ENCODE peak calls at places on chromosomes 5 and 9, in four cellular contexts. L, O, S and V are unnamed samples.
A peak's percentile ranks its signal among the peaks of the same experiment; 100 is the strongest.

GRCh38 chr5:62596691-62597090 is 18.1 kb downstream of the LRRC70 start:
- DNase-seq in L (no peak), O (no peak), S (no peak), V (no peak)

GRCh38 chr9:18359335-18359734 is 114.6 kb upstream of the ADAMTSL1 start:
- DNase-seq in L (no peak), O (no peak), S (no peak), V (no peak)

GRCh38 chr5:167916261-167916660 is 375.2 kb upstream of the WWC1 start:
- DNase-seq in L (no peak), O (no peak), S (no peak), V (no peak)

GRCh38 chr5:1180096-1180495 is 21.3 kb upstream of the SLC6A19 start:
- DNase-seq in L (no peak), O (no peak), S (no peak), V (peak; percentile 79)

GRCh38 chr5:143933434-143933833 is 121.5 kb downstream of the HMHB1 start:
- DNase-seq in L (no peak), O (no peak), S (no peak), V (no peak)

GRCh38 chr5:178765753-178766300 is 35.4 kb upstream of the ZNF354A start:
- DNase-seq in L (no peak), O (peak; percentile 21), S (no peak), V (no peak)

GRCh38 chr9:131585375-131585774 is 40.1 kb downstream of the PRRT1B start:
- DNase-seq in L (no peak), O (no peak), S (no peak), V (no peak)

GRCh38 chr5:35857606-35858205 is 1.0 kb downstream of the IL7R start:
- DNase-seq in L (no peak), O (no peak), S (no peak), V (no peak)

GRCh38 chr9:137534256-137535119 is 15.7 kb downstream of the PNPLA7 start:
- DNase-seq in L (no peak), O (no peak), S (peak; percentile 59), V (no peak)

GRCh38 chr9:37030591-37030939 is 3.5 kb downstream of the PAX5 start:
- DNase-seq in L (no peak), O (no peak), S (no peak), V (no peak)

GRCh38 chr5:158436271-158437065 is 577.5 kb upstream of the CLINT1 start:
- DNase-seq in L (no peak), O (no peak), S (no peak), V (no peak)

GRCh38 chr5:1808466-1808865 is 7.3 kb downstream of the NDUFS6 start:
- DNase-seq in L (no peak), O (no peak), S (no peak), V (no peak)

GRCh38 chr5:132427285-132428146 is 58.0 kb downstream of the SLC22A5 start:
- DNase-seq in L (no peak), O (no peak), S (no peak), V (peak; percentile 80)

GRCh38 chr9:127216210-127216887 is 48.2 kb upstream of the GARNL3 start:
- DNase-seq in L (no peak), O (no peak), S (no peak), V (no peak)

GRCh38 chr5:113320160-113320816 is 114.5 kb downstream of the TSSK1B start:
- DNase-seq in L (no peak), O (no peak), S (no peak), V (no peak)

DNA sequence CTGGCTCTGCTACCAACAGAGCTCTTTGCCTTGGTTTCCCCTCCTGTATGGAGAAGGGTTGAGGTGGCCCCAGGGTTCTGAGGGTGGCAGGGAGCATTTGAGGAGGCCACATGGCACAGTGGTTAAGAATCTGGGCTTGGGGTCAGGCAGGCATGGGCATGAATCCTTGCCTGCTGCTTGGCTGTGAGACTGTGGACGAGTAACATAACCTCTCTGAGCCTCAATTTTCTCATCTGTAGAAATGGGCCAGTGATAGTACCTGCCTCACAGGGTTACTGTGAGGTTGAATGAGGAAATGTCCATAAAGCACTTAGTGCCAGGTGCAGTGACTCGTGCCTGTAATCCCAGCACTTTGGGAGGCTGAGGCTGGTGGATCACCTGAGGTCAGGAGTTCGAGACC is 5.1 kb upstream of the NDST1 start:
- DNase-seq in L (no peak), O (no peak), S (no peak), V (no peak)
- H3K4me1 ChIP-seq in L (no peaks in the 10 kb centered on the region), O (no peaks in the 10 kb centered on the region), S (peaks cover 47% of the 10 kb centered on the region), V (peaks cover 97% of the 10 kb centered on the region)

DNA sequence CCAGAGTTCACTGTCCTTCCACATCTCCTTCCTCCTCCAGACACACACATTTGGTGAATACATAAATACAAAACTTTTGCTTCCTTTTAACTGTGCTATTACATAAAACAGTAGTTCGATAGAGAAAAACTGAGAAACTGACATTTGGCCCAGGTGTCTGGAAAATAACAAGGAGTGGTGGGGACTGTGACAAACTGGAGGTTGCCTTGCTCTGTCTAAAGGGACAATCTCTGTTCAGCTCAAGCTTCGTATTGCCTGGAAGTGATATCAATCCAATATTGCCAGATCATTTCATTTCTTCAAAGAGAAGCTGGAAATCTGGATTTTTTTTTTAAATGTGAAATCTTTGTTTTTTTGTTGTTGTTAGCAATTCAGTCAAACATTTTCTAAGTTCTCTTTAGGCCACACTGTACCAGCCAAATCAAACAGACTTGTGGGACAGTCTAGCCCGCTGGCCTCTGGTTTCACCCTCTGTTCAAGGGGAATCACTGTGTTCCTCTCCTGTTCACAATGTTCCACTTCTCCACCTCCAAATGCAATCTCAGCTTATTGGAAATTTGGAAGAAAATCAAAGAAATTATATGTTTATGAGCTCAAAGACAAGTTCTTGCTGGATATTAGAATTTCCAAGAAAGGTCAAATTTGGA is 612.5 kb downstream of the KIF4B start:
- DNase-seq in L (no peak), O (no peak), S (no peak), V (no peak)
- TF ChIP-seq POLR2AphosphoS5 in L (no peak), O (no peak), S (no peak), V (no peak)

DNA sequence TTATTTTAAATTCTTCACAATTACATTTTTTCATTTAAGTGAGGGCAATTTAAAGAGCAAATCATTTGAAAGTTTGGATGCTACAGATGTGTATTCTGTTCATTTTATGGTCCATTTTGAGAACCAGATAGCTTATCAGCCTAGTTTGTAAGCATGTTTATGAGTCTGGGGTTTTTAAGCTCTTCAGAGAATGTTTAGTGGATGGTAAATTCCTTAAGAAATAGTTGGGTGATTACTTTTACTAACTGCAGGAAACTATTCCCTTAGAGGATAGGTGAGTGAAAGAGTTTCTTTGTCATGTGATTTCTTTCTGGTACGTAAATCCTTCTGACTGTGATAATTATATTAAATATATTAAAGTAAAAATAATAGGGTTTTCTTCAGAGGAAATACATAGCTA is 17.6 kb downstream of the RASGRF2 start:
- DNase-seq in L (no peak), O (no peak), S (no peak), V (no peak)
- TF ChIP-seq CTCF in L (no peak), O (no peak), S (no peak), V (no peak)

GRCh38 chr5:94870496-94871214 is 252.2 kb downstream of the SLF1 start:
- DNase-seq in L (no peak), O (no peak), S (no peak), V (no peak)
- H3K4me1 ChIP-seq in L (no peaks in the 10 kb centered on the region), O (no peaks in the 10 kb centered on the region), S (no peaks in the 10 kb centered on the region), V (no peaks in the 10 kb centered on the region)